ENCODE peak calls at places on chromosomes 12 and 14, in ten cellular contexts. E is NB4, O is nephron progenitor cell, D is neural progenitor cell, Q is psoas muscle, K is fibroblast of pulmonary artery, C is fibroblast of mammary gland, M is gastrocnemius medialis, G is omental fat pad, L is right lobe of liver. A is an unnamed sample.

GRCh38 chr12:18696971-18697602 is 40.7 kb downstream of the PLCZ1 start:
- DNase-seq in L (no peak), K (peak; percentile 54), D (no peak), Q (no peak), M (no peak), E (no peak), O (no peak), G (no peak), C (peak; percentile 65), A (no peak)

GRCh38 chr12:76996983-76997382 is 68.4 kb downstream of the E2F7 start:
- DNase-seq in O (no peak), L (no peak), E (no peak), C (no peak), D (no peak), Q (no peak), M (no peak), K (no peak), G (no peak), A (no peak)

GRCh38 chr14:93538411-93538810 is 107.7 kb downstream of the UNC79 start:
- DNase-seq in G (no peak), M (no peak), L (no peak), K (peak; percentile 2), Q (no peak), C (peak; percentile 28), E (peak; percentile 52), O (peak; percentile 24), D (peak; percentile 21), A (no peak)

GRCh38 chr12:110760204-110760609 is 17.5 kb upstream of the PPP1CC start:
- DNase-seq in K (no peak), G (no peak), D (no peak), C (no peak), M (no peak), E (peak; percentile 84), L (no peak), O (no peak), Q (no peak), A (no peak)

GRCh38 chr14:68157971-68158371 is 338.4 kb downstream of the RAD51B start:
- DNase-seq in E (no peak), D (no peak), G (no peak), O (no peak), M (no peak), Q (no peak), C (peak; percentile 44), K (no peak), L (no peak), A (no peak)

GRCh38 chr12:119202121-119202527 is 23.4 kb downstream of the HSPB8 start:
- DNase-seq in O (no peak), M (no peak), C (no peak), E (no peak), L (no peak), Q (no peak), K (no peak), D (no peak), G (no peak), A (no peak)

GRCh38 chr12:49017764-49018281 is 753 bp downstream of the PRKAG1 start:
- DNase-seq in C (peak; percentile 53), K (peak; percentile 63), M (peak; percentile 77), E (peak; percentile 90), L (no peak), Q (peak; percentile 81), O (no peak), G (no peak), D (no peak), A (peak; percentile 10)

GRCh38 chr14:59306775-59307174 is 118.3 kb downstream of the DAAM1 start:
- DNase-seq in Q (no peak), L (no peak), G (no peak), O (no peak), K (peak; percentile 86), M (no peak), E (peak; percentile 40), C (peak; percentile 66), D (no peak), A (no peak)

GRCh38 chr14:67167420-67168109 is 21.7 kb upstream of the GARIN2 start:
- DNase-seq in Q (no peak), E (no peak), C (no peak), D (no peak), L (no peak), O (no peak), K (peak; percentile 42), G (no peak), M (no peak), A (no peak)

GRCh38 chr14:96160030-96160912 is 44.4 kb upstream of the BDKRB2 start:
- DNase-seq in Q (no peak), D (no peak), E (no peak), M (no peak), G (no peak), C (no peak), L (no peak), K (no peak), O (no peak), A (no peak)

GRCh38 chr14:38003746-38004609 is 203.7 kb upstream of the SSTR1 start:
- DNase-seq in O (no peak), C (no peak), L (no peak), Q (no peak), K (no peak), E (no peak), D (no peak), M (no peak), G (no peak), A (no peak)

GRCh38 chr12:117097159-117097558 is 2.1 kb downstream of the TESC start:
- DNase-seq in D (no peak), C (no peak), K (no peak), L (peak; percentile 31), G (no peak), M (no peak), O (no peak), Q (no peak), E (peak; percentile 54), A (no peak)

GRCh38 chr12:112998997-112999767 is 20.9 kb downstream of the OAS2 start:
- DNase-seq in L (no peak), E (no peak), Q (no peak), O (no peak), D (no peak), C (no peak), M (no peak), K (no peak), G (no peak), A (no peak)

GRCh38 chr14:105962532-105962931 is 436.1 kb downstream of the TMEM121 start:
- DNase-seq in L (no peak), K (no peak), M (no peak), D (no peak), O (no peak), E (no peak), C (no peak), Q (no peak), G (no peak), A (no peak)

GRCh38 chr12:85641796-85642195 is 194.4 kb downstream of the RASSF9 start:
- DNase-seq in K (no peak), D (no peak), C (peak; percentile 25), L (no peak), G (no peak), E (no peak), M (no peak), Q (no peak), O (no peak), A (no peak)

GRCh38 chr12:85642288-85642687 is 193.9 kb downstream of the RASSF9 start:
- DNase-seq in C (no peak), L (no peak), K (no peak), M (no peak), G (no peak), D (no peak), E (no peak), Q (no peak), O (no peak), A (no peak)

GRCh38 chr12:85639834-85640233 is 196.4 kb downstream of the RASSF9 start:
- DNase-seq in C (no peak), M (no peak), K (no peak), L (no peak), O (no peak), D (no peak), G (no peak), Q (no peak), E (no peak), A (no peak)

GRCh38 chr12:85644508-85644907 is 191.7 kb downstream of the RASSF9 start:
- DNase-seq in K (no peak), C (no peak), M (no peak), O (no peak), L (no peak), E (no peak), D (no peak), Q (no peak), G (no peak), A (no peak)

GRCh38 chr12:85642810-85643209 is 193.4 kb downstream of the RASSF9 start:
- DNase-seq in K (peak; percentile 71), G (no peak), C (peak; percentile 65), D (peak; percentile 14), L (peak; percentile 56), M (no peak), O (no peak), E (peak; percentile 53), Q (no peak), A (no peak)
- TF ChIP-seq CTCF in K (peak; percentile 40), G (no peak), C (peak; percentile 41), D (peak; percentile 30), L (peak; percentile 54), M (no peak), O (peak; percentile 19), E (no peak), Q (no peak), A (no peak)

DNA sequence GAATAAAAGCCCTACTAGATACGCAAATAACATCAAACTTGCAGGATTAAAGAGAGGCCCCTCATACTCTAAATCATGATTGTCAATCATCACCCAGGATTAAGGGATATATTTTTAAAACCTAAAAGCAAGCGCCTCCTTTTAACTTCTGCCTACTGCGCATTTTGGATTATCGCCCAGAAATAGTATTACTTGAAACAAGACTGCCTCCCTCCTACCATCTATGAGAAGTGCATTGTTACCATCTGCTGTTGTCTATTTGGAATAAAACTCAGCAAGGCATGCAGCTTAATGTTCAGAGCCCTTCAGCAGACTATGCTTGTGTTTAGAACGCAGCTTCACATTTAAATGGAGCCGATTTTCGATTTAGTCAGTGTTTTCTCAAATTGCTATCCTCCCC is 79.6 kb downstream of the EXOC5 start:
- DNase-seq in O (no peak), G (no peak), E (peak; percentile 8), C (peak; percentile 46), Q (no peak), D (peak; percentile 54), M (no peak), L (no peak), K (peak; percentile 41), A (peak; percentile 34)
- TF ChIP-seq CTCF in O (no peak), G (no peak), E (no peak), C (peak; percentile 21), Q (peak; percentile 15), D (peak; percentile 53), M (no peak), L (no peak), K (peak; percentile 13), A (peak; percentile 67)

GRCh38 chr12:122421815-122422737 is at the start of gene CLIP1:
- DNase-seq in C (peak; percentile 63), L (peak; percentile 76), M (peak; percentile 83), Q (peak; percentile 92), G (no peak), D (peak; percentile 86), K (peak; percentile 67), E (peak; percentile 84), O (peak; percentile 73), A (no peak)
- TF ChIP-seq CTCF in C (peak; percentile 27), L (peak; percentile 28), M (peak; percentile 56), Q (peak; percentile 47), G (no peak), D (peak; percentile 49), K (peak; percentile 24), E (peak; percentile 46), O (no peak), A (peak; percentile 22)

DNA sequence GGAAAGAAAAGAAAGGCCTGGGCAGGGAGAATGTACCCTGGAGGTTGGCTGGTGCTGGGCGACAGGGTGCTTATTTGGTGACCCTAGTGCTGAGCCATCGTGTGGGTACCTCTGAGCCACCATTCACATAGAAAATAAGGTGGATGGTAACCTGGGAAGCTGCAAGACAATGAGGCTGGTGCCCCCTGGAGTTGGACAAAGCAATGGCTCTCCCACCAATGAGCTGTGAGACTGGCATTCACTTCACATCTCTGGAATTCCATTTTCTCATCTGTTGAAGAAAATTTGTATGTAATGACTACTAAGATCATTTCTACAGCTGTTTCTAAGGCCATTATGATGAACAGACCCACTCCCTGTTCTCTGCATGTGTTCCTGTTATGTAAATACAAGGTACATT is 63.1 kb upstream of the IGF1 start:
- DNase-seq in C (no peak), L (no peak), D (no peak), E (peak; percentile 15), G (no peak), K (no peak), Q (no peak), M (no peak), O (no peak), A (no peak)
- TF ChIP-seq CTCF in C (peak; percentile 9), L (peak; percentile 49), D (peak; percentile 28), E (peak; percentile 46), G (no peak), K (no peak), Q (peak; percentile 8), M (no peak), O (no peak), A (peak; percentile 10)

A was measured in D721Med.